ENCODE peak calls at places on chromosomes 2 and 18, in ten cellular contexts. S, U, M, W, D, K, N, V, G and Z are unnamed samples.
A peak's percentile ranks its signal among the peaks of the same experiment; 100 is the strongest.

GRCh38 chr18:80033181-80034067 is 810 bp upstream of the RBFA start:
- DNase-seq in W (no peak), G (no peak), N (peak; percentile 17), V (peak; percentile 37), K (peak; percentile 55), S (no peak), D (peak; percentile 44), M (peak; percentile 92), U (peak; percentile 43), Z (peak; percentile 86)

GRCh38 chr2:120473522-120474271 is 127.8 kb downstream of the INHBB start:
- DNase-seq in G (no peak), U (peak; percentile 56), M (no peak), K (no peak), S (no peak), V (no peak), N (no peak), W (no peak), D (no peak), Z (no peak)

GRCh38 chr2:15561574-15562344 is 625 bp upstream of the NBAS start:
- DNase-seq in V (peak; percentile 12), U (peak; percentile 88), S (no peak), M (no peak), W (no peak), N (no peak), K (no peak), D (peak; percentile 34), G (no peak), Z (no peak)

GRCh38 chr2:201191132-201191875 is 8.4 kb downstream of the CASP10 start:
- DNase-seq in N (no peak), S (no peak), G (no peak), D (no peak), U (no peak), M (no peak), K (no peak), V (no peak), W (no peak), Z (no peak)

GRCh38 chr18:79682896-79683625 is 3.5 kb downstream of the CTDP1 start:
- DNase-seq in G (no peak), V (no peak), M (peak; percentile 47), N (no peak), K (no peak), W (no peak), U (no peak), D (no peak), S (no peak), Z (no peak)

GRCh38 chr2:135962401-135963138 is 22.9 kb downstream of the DARS1 start:
- DNase-seq in W (no peak), U (no peak), N (no peak), V (no peak), G (no peak), K (no peak), M (no peak), D (no peak), S (no peak), Z (no peak)

GRCh38 chr2:236446521-236446920 is 123.1 kb upstream of the ACKR3 start:
- DNase-seq in W (no peak), N (no peak), S (no peak), G (no peak), K (no peak), V (no peak), D (no peak), M (no peak), U (no peak), Z (no peak)

GRCh38 chr18:76922107-76922506 is 99.8 kb downstream of the ZNF236 start:
- DNase-seq in S (peak; percentile 14), N (peak; percentile 33), V (no peak), W (peak; percentile 52), D (peak; percentile 58), K (peak; percentile 5), M (peak; percentile 51), G (peak; percentile 72), U (peak; percentile 61), Z (no peak)

GRCh38 chr2:171706152-171706803 is 19.0 kb downstream of the DYNC1I2 start:
- DNase-seq in M (no peak), S (no peak), K (no peak), V (no peak), D (peak; percentile 46), G (no peak), U (no peak), W (peak; percentile 23), N (no peak), Z (no peak)

GRCh38 chr2:113851640-113852039 is 38.2 kb upstream of the ACTR3 start:
- DNase-seq in S (no peak), K (no peak), U (peak; percentile 20), N (no peak), V (no peak), W (no peak), M (no peak), D (peak; percentile 49), G (no peak), Z (no peak)

GRCh38 chr18:41347057-41347456 is 608.0 kb upstream of the PIK3C3 start:
- DNase-seq in W (no peak), D (peak; percentile 94), K (no peak), V (no peak), S (no peak), M (no peak), G (no peak), U (no peak), N (no peak), Z (no peak)

GRCh38 chr2:241777167-241777685 is 604 bp downstream of the GAL3ST2 start:
- DNase-seq in V (no peak), S (no peak), W (no peak), N (no peak), G (no peak), U (peak; percentile 9), D (no peak), K (no peak), M (no peak), Z (no peak)

GRCh38 chr2:137998503-137998902 is 34.2 kb downstream of the HNMT start:
- DNase-seq in W (no peak), V (no peak), M (no peak), S (no peak), D (no peak), N (no peak), G (no peak), K (no peak), U (no peak), Z (no peak)